ENCODE peak calls at places on chromosomes 11 and 22, in five cellular contexts. R, B, J, N and H are unnamed samples.

GRCh38 chr11:118679483-118679882 is at the start of gene TREH:
- DNase-seq in R (no peak), B (no peak), J (no peak), N (no peak), H (no peak)

GRCh38 chr11:34027516-34028406 is 23.8 kb upstream of the CAPRIN1 start:
- DNase-seq in R (no peak), B (no peak), J (no peak), N (no peak), H (no peak)

GRCh38 chr22:46238541-46238940 is 11.6 kb downstream of the CDPF1 start:
- DNase-seq in R (peak), B (no peak), J (no peak), N (no peak), H (no peak)

GRCh38 chr22:41550952-41551491 is 6.8 kb upstream of the POLR3H start:
- DNase-seq in R (no peak), B (no peak), J (no peak), N (no peak), H (no peak)

GRCh38 chr11:14007566-14007965 is 45.0 kb downstream of the SPON1 start:
- DNase-seq in R (no peak), B (no peak), J (no peak), N (no peak), H (no peak)

GRCh38 chr22:46010951-46011626 is 34.1 kb upstream of the WNT7B start:
- DNase-seq in R (no peak), B (no peak), J (no peak), N (no peak), H (no peak)

GRCh38 chr22:41780714-41781507 is 19.6 kb upstream of the CCDC134 start:
- DNase-seq in R (no peak), B (peak), J (peak), N (no peak), H (no peak)

GRCh38 chr11:2445107-2445947 is 519 bp downstream of the KCNQ1 start:
- DNase-seq in R (no peak), B (peak), J (no peak), N (no peak), H (peak)

GRCh38 chr11:45025716-45026492 is 75.2 kb upstream of the TP53I11 start:
- DNase-seq in R (peak), B (peak), J (no peak), N (no peak), H (no peak)

GRCh38 chr11:117830072-117830471 is 5.5 kb upstream of the FXYD2 start:
- DNase-seq in R (no peak), B (no peak), J (no peak), N (no peak), H (no peak)

GRCh38 chr22:41619979-41620645 is 731 bp downstream of the DESI1 start:
- DNase-seq in R (peak), B (peak), J (peak), N (peak), H (peak)

GRCh38 chr11:12631651-12632050 is 42.6 kb upstream of the TEAD1 start:
- DNase-seq in R (no peak), B (no peak), J (no peak), N (no peak), H (no peak)

GRCh38 chr11:74147199-74147929 is 23.4 kb downstream of the C2CD3 start:
- DNase-seq in R (no peak), B (no peak), J (peak), N (peak), H (no peak)

GRCh38 chr11:47775240-47775869 is 8.2 kb upstream of the FNBP4 start:
- DNase-seq in R (no peak), B (no peak), J (no peak), N (no peak), H (no peak)

GRCh38 chr11:2534957-2535672 is 90.3 kb downstream of the KCNQ1 start:
- DNase-seq in R (no peak), B (no peak), J (no peak), N (no peak), H (no peak)

GRCh38 chr11:127037001-127037400 is 36.4 kb upstream of the KIRREL3 start:
- DNase-seq in R (no peak), B (no peak), J (no peak), N (no peak), H (no peak)

GRCh38 chr11:22337571-22338464 is at the start of gene SLC17A6:
- DNase-seq in R (no peak), B (peak), J (peak), N (peak), H (peak)

GRCh38 chr11:1823376-1824220 is 11.2 kb upstream of the SYT8 start:
- DNase-seq in R (no peak), B (no peak), J (no peak), N (no peak), H (no peak)

GRCh38 chr11:74449369-74449931 is 17.9 kb downstream of the KCNE3 start:
- DNase-seq in R (peak), B (peak), J (peak), N (peak), H (peak)

GRCh38 chr11:87331273-87331672 is 293.5 kb downstream of the TMEM135 start:
- DNase-seq in R (no peak), B (peak), J (no peak), N (no peak), H (no peak)

GRCh38 chr11:96323643-96323985 is 19.4 kb downstream of the MAML2 start:
- DNase-seq in R (no peak), B (no peak), J (no peak), N (no peak), H (no peak)

GRCh38 chr11:83280256-83280655 is 5.9 kb downstream of the CCDC90B start:
- DNase-seq in R (no peak), B (no peak), J (no peak), N (no peak), H (no peak)

GRCh38 chr11:68959465-68960298 is 21.1 kb downstream of the MRGPRD start:
- DNase-seq in R (peak), B (no peak), J (no peak), N (no peak), H (no peak)

GRCh38 chr11:70656293-70656692 is 258.0 kb downstream of the CTTN start:
- DNase-seq in R (no peak), B (no peak), J (no peak), N (no peak), H (no peak)

GRCh38 chr11:12725863-12726666 is 51.8 kb downstream of the TEAD1 start:
- DNase-seq in R (no peak), B (no peak), J (peak), N (peak), H (no peak)

GRCh38 chr11:536841-537621 is at the start of gene LRRC56:
- DNase-seq in R (no peak), B (peak), J (peak), N (peak), H (peak)

GRCh38 chr11:115297330-115297729 is 206.9 kb downstream of the CADM1 start:
- DNase-seq in R (no peak), B (no peak), J (no peak), N (no peak), H (no peak)

GRCh38 chr22:46067159-46068111 is 82.9 kb upstream of the PPARA start:
- DNase-seq in R (no peak), B (no peak), J (peak), N (peak), H (no peak)

GRCh38 chr11:9280655-9281301 is 15.6 kb upstream of the DENND5A start:
- DNase-seq in R (no peak), B (no peak), J (no peak), N (peak), H (no peak)

DNA sequence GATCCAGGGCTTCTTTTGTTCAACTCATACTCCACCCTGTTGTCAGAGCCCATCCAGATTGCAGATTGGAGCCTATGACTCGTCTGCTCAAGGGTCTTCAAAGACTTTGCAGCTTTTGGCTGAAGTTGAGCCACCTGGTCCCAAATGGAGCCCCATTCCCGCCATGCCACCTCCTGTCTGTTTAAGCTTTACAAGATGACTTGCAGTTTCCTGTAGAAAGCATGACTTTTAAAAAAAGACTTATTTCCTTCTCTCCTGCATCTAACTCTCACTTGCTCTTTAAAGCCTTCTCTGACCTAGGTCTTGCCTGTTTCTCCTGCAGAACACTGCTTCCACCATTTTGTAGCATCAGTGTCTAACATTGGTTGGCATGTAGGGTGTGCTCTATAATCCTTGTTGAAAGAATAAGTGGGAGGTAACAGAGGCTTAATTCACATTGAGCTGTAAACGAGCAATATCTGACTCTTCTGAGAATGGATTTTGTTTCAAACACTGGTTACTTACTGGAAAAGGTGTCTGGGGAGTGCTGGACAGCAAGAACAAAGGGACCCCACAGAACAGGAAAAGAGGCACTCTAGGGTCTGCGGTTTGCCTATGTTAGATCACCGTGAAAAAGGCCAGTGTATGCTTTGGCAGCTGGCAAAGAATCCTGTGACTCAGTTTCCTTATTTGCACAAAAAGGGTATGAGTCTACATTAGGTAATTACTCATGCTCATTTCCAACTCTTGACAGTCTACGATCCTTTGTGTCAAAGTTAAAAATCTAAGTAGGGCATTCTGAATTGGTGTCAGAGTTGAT is 30.3 kb downstream of the NF2 start:
- DNase-seq in R (no peak), B (no peak), J (peak), N (peak), H (no peak)
- TF ChIP-seq EZH2phosphoT487 in R (no peak), B (no peak), J (no peak), N (no peak), H (no peak)

GRCh38 chr11:60859616-60860250 is 4.0 kb upstream of the PTGDR2 start:
- DNase-seq in R (no peak), B (no peak), J (no peak), N (no peak), H (no peak)

GRCh38 chr11:60862171-60862570 is 5.2 kb upstream of the ZP1 start:
- DNase-seq in R (no peak), B (no peak), J (no peak), N (no peak), H (no peak)

GRCh38 chr11:60858731-60859464 is 3.1 kb upstream of the PTGDR2 start:
- DNase-seq in R (no peak), B (no peak), J (no peak), N (no peak), H (no peak)

GRCh38 chr11:60858236-60858635 is 2.5 kb upstream of the PTGDR2 start:
- DNase-seq in R (no peak), B (no peak), J (no peak), N (no peak), H (no peak)

DNA sequence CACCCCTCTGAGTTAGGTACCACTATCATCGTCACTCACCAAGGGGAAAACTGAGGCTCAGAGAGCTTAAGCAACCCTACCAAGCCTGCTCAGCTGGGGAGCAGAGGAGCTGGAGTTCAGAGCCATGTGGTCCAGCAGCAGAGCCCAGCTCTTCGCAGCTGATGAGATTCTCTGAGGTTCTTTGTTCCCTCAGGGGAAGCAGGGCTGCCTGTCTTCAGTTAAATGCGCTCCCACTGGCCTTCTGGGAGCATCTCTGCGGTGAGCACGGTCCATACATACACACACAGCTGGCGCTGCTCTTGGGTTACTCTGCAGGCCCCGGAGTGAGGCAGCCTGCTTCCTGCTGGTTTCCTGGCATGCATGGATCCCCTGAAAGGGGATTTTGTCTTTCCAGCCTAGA is 5.2 kb upstream of the PTGDR2 start:
- DNase-seq in R (peak), B (no peak), J (no peak), N (no peak), H (no peak)
- TF ChIP-seq EZH2phosphoT487 in R (no peak), B (no peak), J (no peak), N (no peak), H (no peak)

GRCh38 chr11:59030037-59030436 is 56.1 kb upstream of the GLYATL1B start:
- DNase-seq in R (no peak), B (no peak), J (no peak), N (no peak), H (no peak)
- TF ChIP-seq EZH2phosphoT487 in R (no peak), B (no peak), J (no peak), N (no peak), H (no peak)

DNA sequence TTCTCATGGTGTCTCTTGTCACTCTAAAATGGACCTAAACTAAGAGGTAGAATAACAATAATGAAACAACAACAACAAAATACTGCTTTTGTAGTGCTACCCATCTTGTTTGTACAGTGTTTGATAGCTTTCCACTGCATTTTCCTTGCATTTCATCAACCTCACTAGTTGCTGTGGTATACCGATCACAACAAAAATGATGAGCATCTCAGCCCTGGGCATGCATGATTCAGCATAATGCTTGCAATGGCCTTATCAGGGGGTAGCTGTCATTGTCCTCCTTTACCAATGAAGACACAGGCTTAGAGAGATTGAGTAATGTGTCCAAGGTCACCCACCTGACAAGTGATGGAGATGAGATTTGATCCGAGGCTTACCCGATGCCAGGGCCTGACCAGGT is 682.5 kb downstream of the NTM start:
- DNase-seq in R (no peak), B (no peak), J (no peak), N (no peak), H (no peak)
- TF ChIP-seq EZH2phosphoT487 in R (no peak), B (no peak), J (no peak), N (no peak), H (no peak)

DNA sequence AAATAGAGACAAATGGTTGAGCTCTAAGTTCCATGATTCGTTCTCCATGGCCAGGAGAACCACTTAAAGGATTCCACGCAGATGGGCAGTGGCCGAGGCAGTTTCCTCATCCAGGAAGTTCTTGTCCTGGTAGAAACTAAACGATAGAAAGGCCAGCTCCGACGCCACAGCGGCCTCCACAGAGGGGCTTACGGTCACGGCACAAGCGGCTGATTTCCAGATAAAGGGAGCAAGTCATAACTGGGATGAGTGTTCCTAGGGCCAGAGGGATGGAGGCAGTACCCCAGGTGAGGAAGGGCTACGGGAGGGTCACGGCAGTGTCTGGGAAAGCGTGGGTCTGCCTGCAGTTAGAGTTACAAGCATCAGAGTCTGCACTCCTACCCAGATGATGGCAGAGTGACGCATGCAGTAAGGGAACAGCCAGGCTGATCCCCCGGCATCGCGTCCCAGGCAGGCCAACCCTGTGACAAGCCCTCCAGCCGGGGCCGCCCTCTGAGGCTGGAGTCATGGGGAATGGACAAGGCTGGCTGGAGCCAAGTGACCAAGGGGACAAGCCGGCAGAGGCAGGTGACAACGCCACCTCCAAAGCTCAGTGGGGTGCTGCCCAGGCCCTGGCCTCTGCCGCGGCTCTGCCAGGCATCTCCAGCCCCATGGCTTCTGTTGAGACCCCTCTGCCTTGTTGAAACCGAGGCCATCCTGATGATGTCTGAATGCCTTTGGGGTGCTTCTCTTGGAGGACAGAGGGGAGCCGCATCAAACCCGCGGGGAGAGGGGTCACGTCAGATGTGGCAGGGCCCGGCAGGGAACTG is 475.1 kb downstream of the BRD1 start:
- DNase-seq in R (no peak), B (no peak), J (no peak), N (no peak), H (no peak)
- TF ChIP-seq EZH2phosphoT487 in R (no peak), B (no peak), J (no peak), N (no peak), H (no peak)

GRCh38 chr11:122424636-122425035 is 230.9 kb upstream of the UBASH3B start:
- DNase-seq in R (no peak), B (no peak), J (peak), N (no peak), H (no peak)

GRCh38 chr11:122421684-122422083 is 233.8 kb upstream of the UBASH3B start:
- DNase-seq in R (no peak), B (no peak), J (no peak), N (no peak), H (no peak)

GRCh38 chr11:122423886-122424285 is 231.6 kb upstream of the UBASH3B start:
- DNase-seq in R (no peak), B (no peak), J (no peak), N (no peak), H (no peak)

GRCh38 chr11:122423283-122423682 is 232.2 kb upstream of the UBASH3B start:
- DNase-seq in R (no peak), B (no peak), J (no peak), N (no peak), H (no peak)

GRCh38 chr11:122422707-122423106 is 232.8 kb upstream of the UBASH3B start:
- DNase-seq in R (no peak), B (no peak), J (peak), N (peak), H (no peak)
- TF ChIP-seq EZH2phosphoT487 in R (no peak), B (no peak), J (no peak), N (no peak), H (no peak)

DNA sequence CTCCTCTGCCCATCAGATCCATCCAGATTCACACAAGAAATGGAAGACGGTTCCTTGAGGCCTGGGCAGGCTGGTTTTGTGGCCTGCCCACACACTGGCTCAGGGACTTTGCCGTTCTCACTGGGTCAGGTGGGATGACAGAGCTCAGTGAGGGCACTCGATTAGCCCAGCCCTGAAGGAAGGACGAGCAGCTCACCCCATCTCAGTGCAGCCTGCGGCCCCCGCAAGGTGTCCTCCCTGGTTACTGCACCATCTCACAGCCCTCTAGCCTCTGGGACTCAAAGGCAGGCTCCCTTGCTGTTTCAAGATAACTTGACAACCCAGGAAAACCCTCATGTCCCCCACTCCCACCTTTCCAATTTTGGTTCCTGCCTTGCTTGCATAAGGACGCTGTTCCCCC is 4.2 kb downstream of the SLC16A8 start:
- DNase-seq in R (no peak), B (no peak), J (no peak), N (no peak), H (no peak)
- TF ChIP-seq EZH2phosphoT487 in R (no peak), B (no peak), J (no peak), N (no peak), H (no peak)

DNA sequence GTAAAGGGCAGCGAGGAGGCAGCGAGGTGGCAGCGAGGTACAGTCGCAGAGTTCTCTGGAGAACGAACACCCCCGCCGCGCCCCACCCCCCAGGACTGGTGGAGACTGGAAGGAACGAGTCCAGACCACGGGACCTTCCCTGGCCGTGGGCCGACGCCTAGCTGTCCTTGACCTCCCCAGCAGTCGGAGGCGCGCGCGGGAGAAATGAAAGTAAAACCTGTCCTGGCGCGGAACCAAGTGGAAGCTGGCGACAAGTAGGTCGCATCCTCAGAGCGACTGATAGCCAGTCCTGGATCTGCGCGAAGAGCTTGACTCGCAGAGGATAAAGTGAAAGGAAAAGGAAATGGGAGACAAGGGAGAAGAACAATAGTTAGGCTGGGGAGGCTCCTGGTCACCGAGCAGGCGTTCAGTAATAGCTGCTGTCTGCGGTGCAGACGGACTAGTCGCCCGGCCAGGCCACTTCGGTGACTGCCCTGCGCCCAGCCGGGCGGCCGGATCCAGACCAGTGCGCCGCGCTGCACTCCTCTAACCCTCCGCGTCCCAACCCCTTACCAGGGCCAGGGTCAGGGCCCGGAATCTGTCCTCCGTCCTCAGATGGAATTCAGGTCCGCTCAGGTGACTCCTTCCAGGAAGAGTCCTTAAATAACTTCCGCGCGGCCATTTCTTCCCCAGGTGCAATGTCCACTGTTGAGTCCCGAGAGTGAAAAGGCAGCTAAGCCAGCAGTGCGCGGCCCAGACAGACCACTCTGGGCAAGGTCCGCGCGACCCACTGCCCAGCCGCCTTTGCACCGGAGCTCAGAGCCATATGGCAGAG is 1.9 kb upstream of the ADM start:
- DNase-seq in R (peak), B (peak), J (peak), N (peak), H (peak)
- TF ChIP-seq EZH2phosphoT487 in R (no peak), B (no peak), J (peak), N (no peak), H (peak)

GRCh38 chr11:92276773-92277172 is 52.2 kb downstream of the FAT3 start:
- DNase-seq in R (no peak), B (no peak), J (peak), N (peak), H (no peak)
- TF ChIP-seq EZH2phosphoT487 in R (no peak), B (no peak), J (no peak), N (no peak), H (no peak)